ENCODE peak calls at places on chromosomes 12 and 14, in eight cellular contexts. One of them, this sample, is unnamed.

GRCh38 chr14:25150934-25151790 is 101.2 kb upstream of the STXBP6 start:
- DNase-seq in nephron progenitor cell: no peak
- DNase-seq in heart right ventricle: no peak
- DNase-seq in Calu3: no peak
- DNase-seq in sigmoid colon: no peak
- DNase-seq in cardiac fibroblast: peak
- DNase-seq in HepG2: peak
- DNase-seq in lower leg skin: no peak
- DNase-seq in this sample: no peak

GRCh38 chr14:57136669-57137068 is 132.0 kb downstream of the EXOC5 start:
- DNase-seq in nephron progenitor cell: no peak
- DNase-seq in heart right ventricle: peak
- DNase-seq in Calu3: no peak
- DNase-seq in sigmoid colon: peak
- DNase-seq in cardiac fibroblast: no peak
- DNase-seq in HepG2: no peak
- DNase-seq in lower leg skin: no peak
- DNase-seq in this sample: peak

GRCh38 chr14:105894978-105895881 is 368.8 kb downstream of the TMEM121 start:
- DNase-seq in nephron progenitor cell: no peak
- DNase-seq in heart right ventricle: peak
- DNase-seq in Calu3: no peak
- DNase-seq in sigmoid colon: peak
- DNase-seq in cardiac fibroblast: no peak
- DNase-seq in HepG2: no peak
- DNase-seq in lower leg skin: peak
- DNase-seq in this sample: peak

GRCh38 chr14:104731249-104731924 is 7.4 kb downstream of the ADSS1 start:
- DNase-seq in nephron progenitor cell: no peak
- DNase-seq in heart right ventricle: no peak
- DNase-seq in Calu3: peak
- DNase-seq in sigmoid colon: no peak
- DNase-seq in cardiac fibroblast: no peak
- DNase-seq in HepG2: peak
- DNase-seq in lower leg skin: no peak
- DNase-seq in this sample: no peak

GRCh38 chr12:105418232-105418631 is 87.7 kb downstream of the C12orf75 start:
- DNase-seq in nephron progenitor cell: no peak
- DNase-seq in heart right ventricle: no peak
- DNase-seq in Calu3: peak
- DNase-seq in sigmoid colon: no peak
- DNase-seq in cardiac fibroblast: peak
- DNase-seq in HepG2: no peak
- DNase-seq in lower leg skin: no peak
- DNase-seq in this sample: no peak

GRCh38 chr14:67729072-67729561 is 27.4 kb downstream of the RDH12 start:
- DNase-seq in nephron progenitor cell: peak
- DNase-seq in heart right ventricle: no peak
- DNase-seq in Calu3: peak
- DNase-seq in sigmoid colon: no peak
- DNase-seq in cardiac fibroblast: no peak
- DNase-seq in HepG2: peak
- DNase-seq in lower leg skin: no peak
- DNase-seq in this sample: no peak

GRCh38 chr12:6279256-6279628 is 31.2 kb upstream of the PLEKHG6 start:
- DNase-seq in nephron progenitor cell: no peak
- DNase-seq in heart right ventricle: no peak
- DNase-seq in Calu3: no peak
- DNase-seq in sigmoid colon: no peak
- DNase-seq in cardiac fibroblast: no peak
- DNase-seq in HepG2: no peak
- DNase-seq in lower leg skin: peak
- DNase-seq in this sample: no peak

GRCh38 chr12:78406776-78407335 is 457.7 kb upstream of the SYT1 start:
- DNase-seq in nephron progenitor cell: no peak
- DNase-seq in heart right ventricle: no peak
- DNase-seq in Calu3: no peak
- DNase-seq in sigmoid colon: no peak
- DNase-seq in cardiac fibroblast: peak
- DNase-seq in HepG2: no peak
- DNase-seq in lower leg skin: no peak
- DNase-seq in this sample: no peak

GRCh38 chr12:108232565-108232964 is 103.5 kb downstream of the WSCD2 start:
- DNase-seq in nephron progenitor cell: no peak
- DNase-seq in heart right ventricle: no peak
- DNase-seq in Calu3: peak
- DNase-seq in sigmoid colon: no peak
- DNase-seq in cardiac fibroblast: no peak
- DNase-seq in HepG2: no peak
- DNase-seq in lower leg skin: no peak
- DNase-seq in this sample: no peak

GRCh38 chr12:109796057-109796456 is 37.1 kb downstream of the TRPV4 start:
- DNase-seq in nephron progenitor cell: no peak
- DNase-seq in heart right ventricle: no peak
- DNase-seq in Calu3: no peak
- DNase-seq in sigmoid colon: no peak
- DNase-seq in cardiac fibroblast: no peak
- DNase-seq in HepG2: no peak
- DNase-seq in lower leg skin: no peak
- DNase-seq in this sample: no peak

GRCh38 chr12:112188130-112188830 is 62.9 kb downstream of the TRAFD1 start:
- DNase-seq in nephron progenitor cell: no peak
- DNase-seq in heart right ventricle: no peak
- DNase-seq in Calu3: no peak
- DNase-seq in sigmoid colon: peak
- DNase-seq in cardiac fibroblast: no peak
- DNase-seq in HepG2: no peak
- DNase-seq in lower leg skin: no peak
- DNase-seq in this sample: no peak

GRCh38 chr14:60508707-60509437 is at the start of gene SIX6:
- DNase-seq in nephron progenitor cell: peak
- DNase-seq in heart right ventricle: no peak
- DNase-seq in Calu3: no peak
- DNase-seq in sigmoid colon: no peak
- DNase-seq in cardiac fibroblast: no peak
- DNase-seq in HepG2: no peak
- DNase-seq in lower leg skin: no peak
- DNase-seq in this sample: no peak
- TF ChIP-seq CTCF in nephron progenitor cell: peak
- TF ChIP-seq CTCF in heart right ventricle: no peak
- TF ChIP-seq CTCF in Calu3: no peak
- TF ChIP-seq CTCF in sigmoid colon: no peak
- TF ChIP-seq CTCF in cardiac fibroblast: no peak
- TF ChIP-seq CTCF in HepG2: no peak
- TF ChIP-seq CTCF in lower leg skin: no peak
- TF ChIP-seq CTCF in this sample: no peak

DNA sequence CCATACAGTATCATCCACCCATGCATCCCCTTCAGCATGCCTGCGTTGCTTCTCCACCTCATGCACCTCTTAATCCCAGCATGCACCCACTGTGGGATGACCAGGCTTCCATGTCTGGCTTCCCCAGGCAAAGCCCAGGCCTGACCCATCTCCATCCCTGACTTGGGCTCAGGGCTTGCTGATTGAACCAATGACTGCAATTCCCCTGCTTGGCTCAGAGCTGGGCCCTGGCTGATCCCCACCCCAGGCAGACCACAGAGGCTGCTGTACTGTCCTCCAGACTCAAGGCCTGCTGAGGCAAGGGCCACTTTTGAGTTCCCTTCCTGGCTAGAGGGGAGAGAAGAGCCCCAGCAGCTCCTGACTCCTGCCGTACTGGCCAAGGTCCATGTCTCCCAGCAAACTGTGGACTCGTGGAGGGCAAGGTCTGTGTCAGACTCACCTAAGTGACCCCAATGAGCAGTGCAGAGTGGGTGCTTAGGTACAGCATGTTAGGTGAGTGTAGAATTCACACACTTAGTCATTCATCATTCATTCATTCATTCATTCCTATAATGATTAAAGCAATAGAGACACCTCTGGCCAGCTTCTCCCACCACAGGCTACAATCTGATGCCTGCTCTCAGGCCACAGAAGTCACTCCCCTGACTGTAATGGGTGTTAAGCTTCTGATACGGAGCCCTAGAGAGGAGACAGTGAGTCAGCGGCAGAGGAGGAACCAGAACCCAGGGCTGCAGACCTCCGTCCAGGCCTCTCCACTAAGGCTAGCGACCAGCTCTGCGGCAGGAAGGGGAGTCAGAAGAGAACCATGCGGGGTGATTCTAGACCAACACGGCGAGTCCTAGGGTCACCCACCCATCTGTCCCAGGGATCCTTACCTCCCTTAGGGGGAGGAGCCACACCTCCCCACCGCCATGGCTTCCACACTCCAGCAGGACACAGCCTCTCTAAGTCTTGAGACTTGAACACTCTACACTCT is 2.9 kb downstream of the BEGAIN start:
- DNase-seq in nephron progenitor cell: peak
- DNase-seq in heart right ventricle: no peak
- DNase-seq in Calu3: no peak
- DNase-seq in sigmoid colon: peak
- DNase-seq in cardiac fibroblast: no peak
- DNase-seq in HepG2: no peak
- DNase-seq in lower leg skin: peak
- DNase-seq in this sample: peak
- TF ChIP-seq CTCF in nephron progenitor cell: no peak
- TF ChIP-seq CTCF in heart right ventricle: no peak
- TF ChIP-seq CTCF in Calu3: no peak
- TF ChIP-seq CTCF in sigmoid colon: no peak
- TF ChIP-seq CTCF in cardiac fibroblast: no peak
- TF ChIP-seq CTCF in HepG2: no peak
- TF ChIP-seq CTCF in lower leg skin: no peak
- TF ChIP-seq CTCF in this sample: no peak

DNA sequence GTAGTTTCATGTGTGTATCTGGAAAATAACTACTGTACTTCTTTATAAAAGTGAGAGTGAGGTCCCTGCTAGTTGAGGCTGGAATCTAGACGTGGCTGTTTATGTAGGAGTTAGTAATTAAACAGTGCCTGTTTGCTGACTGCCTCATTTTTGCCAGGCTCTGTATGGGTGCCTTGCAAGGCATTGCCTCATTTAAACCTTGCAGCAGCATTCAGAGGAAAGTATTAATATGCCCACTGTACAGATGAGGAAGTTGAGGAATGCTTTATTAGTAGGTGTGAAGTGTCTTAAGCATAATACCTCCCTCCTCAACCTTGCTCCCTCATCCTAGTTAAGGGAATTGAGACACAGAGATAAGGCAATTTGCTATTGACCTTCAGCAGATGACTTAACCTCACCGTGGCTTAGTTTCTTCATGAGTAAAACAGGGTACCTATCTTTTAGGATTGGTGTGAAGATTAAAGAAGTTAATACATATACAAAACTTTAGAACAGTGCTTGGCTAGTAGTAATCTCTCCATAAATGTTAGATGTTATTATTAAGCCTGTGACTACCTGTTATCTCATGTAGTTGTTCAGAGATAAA is 28.7 kb downstream of the PPM1A start:
- DNase-seq in nephron progenitor cell: no peak
- DNase-seq in heart right ventricle: no peak
- DNase-seq in Calu3: no peak
- DNase-seq in sigmoid colon: no peak
- DNase-seq in cardiac fibroblast: no peak
- DNase-seq in HepG2: no peak
- DNase-seq in lower leg skin: no peak
- DNase-seq in this sample: no peak
- TF ChIP-seq CTCF in nephron progenitor cell: no peak
- TF ChIP-seq CTCF in heart right ventricle: no peak
- TF ChIP-seq CTCF in Calu3: no peak
- TF ChIP-seq CTCF in sigmoid colon: no peak
- TF ChIP-seq CTCF in cardiac fibroblast: no peak
- TF ChIP-seq CTCF in HepG2: no peak
- TF ChIP-seq CTCF in lower leg skin: no peak
- TF ChIP-seq CTCF in this sample: no peak

GRCh38 chr12:82896286-82896685 is 209.6 kb downstream of the TMTC2 start:
- DNase-seq in nephron progenitor cell: no peak
- DNase-seq in heart right ventricle: no peak
- DNase-seq in Calu3: no peak
- DNase-seq in sigmoid colon: no peak
- DNase-seq in cardiac fibroblast: no peak
- DNase-seq in HepG2: no peak
- DNase-seq in lower leg skin: no peak
- DNase-seq in this sample: no peak

DNA sequence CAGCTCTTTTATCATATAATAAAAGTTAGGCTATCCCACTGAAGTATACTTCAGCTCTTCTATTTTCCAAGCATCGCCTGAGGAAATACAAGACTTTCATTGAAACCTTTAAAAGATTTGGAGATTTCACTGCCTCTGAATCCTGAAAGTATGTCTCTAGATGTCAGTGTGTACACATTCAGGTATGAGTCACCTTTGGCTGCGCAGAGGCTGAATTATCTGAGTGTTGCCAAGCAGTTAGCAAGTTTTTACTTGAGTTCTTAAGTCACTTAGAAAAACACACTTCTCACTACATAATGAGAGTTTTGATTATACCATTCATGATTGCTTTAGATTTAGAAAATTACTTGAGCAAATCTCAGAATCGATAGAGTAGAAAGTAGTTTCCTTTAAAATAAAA is 210.3 kb downstream of the TMTC2 start:
- DNase-seq in nephron progenitor cell: no peak
- DNase-seq in heart right ventricle: no peak
- DNase-seq in Calu3: peak
- DNase-seq in sigmoid colon: no peak
- DNase-seq in cardiac fibroblast: peak
- DNase-seq in HepG2: no peak
- DNase-seq in lower leg skin: no peak
- DNase-seq in this sample: no peak
- TF ChIP-seq CTCF in nephron progenitor cell: no peak
- TF ChIP-seq CTCF in heart right ventricle: no peak
- TF ChIP-seq CTCF in Calu3: no peak
- TF ChIP-seq CTCF in sigmoid colon: no peak
- TF ChIP-seq CTCF in cardiac fibroblast: no peak
- TF ChIP-seq CTCF in HepG2: no peak
- TF ChIP-seq CTCF in lower leg skin: no peak
- TF ChIP-seq CTCF in this sample: no peak

GRCh38 chr12:39988574-39988973 is 117.3 kb downstream of the SLC2A13 start:
- DNase-seq in nephron progenitor cell: no peak
- DNase-seq in heart right ventricle: no peak
- DNase-seq in Calu3: no peak
- DNase-seq in sigmoid colon: no peak
- DNase-seq in cardiac fibroblast: no peak
- DNase-seq in HepG2: no peak
- DNase-seq in lower leg skin: no peak
- DNase-seq in this sample: no peak

GRCh38 chr12:39986674-39987073 is 119.2 kb downstream of the SLC2A13 start:
- DNase-seq in nephron progenitor cell: no peak
- DNase-seq in heart right ventricle: no peak
- DNase-seq in Calu3: no peak
- DNase-seq in sigmoid colon: no peak
- DNase-seq in cardiac fibroblast: no peak
- DNase-seq in HepG2: no peak
- DNase-seq in lower leg skin: no peak
- DNase-seq in this sample: no peak

GRCh38 chr12:39993261-39993660 is 112.6 kb downstream of the SLC2A13 start:
- DNase-seq in nephron progenitor cell: no peak
- DNase-seq in heart right ventricle: no peak
- DNase-seq in Calu3: no peak
- DNase-seq in sigmoid colon: no peak
- DNase-seq in cardiac fibroblast: no peak
- DNase-seq in HepG2: no peak
- DNase-seq in lower leg skin: no peak
- DNase-seq in this sample: no peak

GRCh38 chr12:39990122-39991101 is 115.5 kb downstream of the SLC2A13 start:
- DNase-seq in nephron progenitor cell: peak
- DNase-seq in heart right ventricle: peak
- DNase-seq in Calu3: peak
- DNase-seq in sigmoid colon: peak
- DNase-seq in cardiac fibroblast: peak
- DNase-seq in HepG2: peak
- DNase-seq in lower leg skin: peak
- DNase-seq in this sample: peak
- TF ChIP-seq CTCF in nephron progenitor cell: peak
- TF ChIP-seq CTCF in heart right ventricle: peak
- TF ChIP-seq CTCF in Calu3: peak
- TF ChIP-seq CTCF in sigmoid colon: peak
- TF ChIP-seq CTCF in cardiac fibroblast: peak
- TF ChIP-seq CTCF in HepG2: peak
- TF ChIP-seq CTCF in lower leg skin: no peak
- TF ChIP-seq CTCF in this sample: peak

This sample was measured in left ventricle myocardium inferior.